ENCODE peak calls at places on chromosomes 11 and 22, in five cellular contexts. Y is NCI-H1092; I is NCI-H524; A is choroid plexus epithelial cell; G is stimulated activated CD8-positive, alpha-beta memory T cell treated with anti-CD3 and anti-CD28 coated beads, Interleukin-2, amount 100 ng/mL, for 48 hours. R is an unnamed sample.

GRCh38 chr11:75233688-75234295 is 6.8 kb upstream of the TPBGL start:
- DNase-seq in Y (no peak), I (no peak), A (peak), G (no peak), R (no peak)

GRCh38 chr11:101482556-101483124 is 101.2 kb downstream of the TRPC6 start:
- DNase-seq in Y (no peak), I (no peak), A (no peak), G (no peak), R (no peak)

GRCh38 chr11:95584180-95584579 is 205.4 kb downstream of the FAM76B start:
- DNase-seq in Y (no peak), I (no peak), A (peak), G (no peak), R (no peak)

GRCh38 chr22:30286813-30287625 is 2.3 kb downstream of the CASTOR1 start:
- DNase-seq in Y (peak), I (peak), A (peak), G (peak), R (peak)

GRCh38 chr11:47020793-47021624 is 84.4 kb downstream of the CSTPP1 start:
- DNase-seq in Y (no peak), I (no peak), A (peak), G (no peak), R (no peak)

GRCh38 chr11:32109138-32109537 is 18.3 kb downstream of the RCN1 start:
- DNase-seq in Y (no peak), I (no peak), A (peak), G (no peak), R (no peak)

GRCh38 chr11:16805942-16806341 is 67.5 kb downstream of the C11orf58 start:
- DNase-seq in Y (peak), I (no peak), A (peak), G (no peak), R (no peak)

GRCh38 chr11:93193721-93194120 is 4.1 kb downstream of the SLC36A4 start:
- DNase-seq in Y (no peak), I (no peak), A (no peak), G (no peak), R (no peak)

GRCh38 chr22:36395922-36396321 is 8.2 kb upstream of the MYH9 start:
- DNase-seq in Y (no peak), I (no peak), A (peak), G (no peak), R (no peak)

GRCh38 chr11:123060265-123061000 is 1.5 kb downstream of the HSPA8 start:
- DNase-seq in Y (no peak), I (peak), A (no peak), G (no peak), R (no peak)

R was measured in stimulated activated effector memory CD8-positive, alpha-beta T cell treated with anti-CD3 and anti-CD28 coated beads, Interleukin-12 subunit alpha, Interleukin-12 subunit beta, amount 100 ng/mL, for 72 hours.